ENCODE peak calls at places on chromosome 14, in nine cellular contexts. Z is CD4-positive, alpha-beta memory T cell; P is adipocyte; X is AG04450; E is cardiac muscle cell; D is trophoblast cell; W is psoas muscle; N is ascending aorta; C is left ventricle myocardium inferior. O is an unnamed sample. For H3K27me3, the result is how much of the 10 kb centered on the place peaks cover.

GRCh38 chr14:50714452-50715073 is 46.5 kb upstream of the SAV1 start:
- DNase-seq in Z (peak), P (peak), X (no peak), E (peak), D (peak), W (no peak), N (no peak), C (no peak), O (peak)

GRCh38 chr14:23093104-23093503 is 1.8 kb downstream of the ACIN1 start:
- DNase-seq in Z (no peak), P (no peak), X (no peak), E (no peak), D (no peak), W (no peak), N (no peak), C (no peak), O (no peak)

GRCh38 chr14:105088812-105089745 is 23.8 kb upstream of the GPR132 start:
- DNase-seq in Z (no peak), P (peak), X (no peak), E (no peak), D (no peak), W (no peak), N (no peak), C (no peak), O (no peak)

GRCh38 chr14:28294834-28295440 is 471.6 kb upstream of the FOXG1 start:
- DNase-seq in Z (no peak), P (peak), X (no peak), E (peak), D (peak), W (no peak), N (no peak), C (no peak), O (no peak)

GRCh38 chr14:20461230-20462141 is at the start of gene PIP4P1:
- DNase-seq in Z (peak), P (peak), X (peak), E (peak), D (peak), W (peak), N (peak), C (peak), O (peak)

GRCh38 chr14:92877757-92878431 is 45.1 kb upstream of the CHGA start:
- DNase-seq in Z (no peak), P (no peak), X (no peak), E (peak), D (no peak), W (peak), N (no peak), C (peak), O (peak)

GRCh38 chr14:93009471-93010117 is 86.6 kb downstream of the CHGA start:
- DNase-seq in Z (no peak), P (no peak), X (no peak), E (no peak), D (no peak), W (peak), N (no peak), C (peak), O (no peak)

GRCh38 chr14:48805315-48805714 is 780.9 kb downstream of the RPS29 start:
- DNase-seq in Z (no peak), P (no peak), X (no peak), E (no peak), D (no peak), W (peak), N (no peak), C (no peak), O (peak)

DNA sequence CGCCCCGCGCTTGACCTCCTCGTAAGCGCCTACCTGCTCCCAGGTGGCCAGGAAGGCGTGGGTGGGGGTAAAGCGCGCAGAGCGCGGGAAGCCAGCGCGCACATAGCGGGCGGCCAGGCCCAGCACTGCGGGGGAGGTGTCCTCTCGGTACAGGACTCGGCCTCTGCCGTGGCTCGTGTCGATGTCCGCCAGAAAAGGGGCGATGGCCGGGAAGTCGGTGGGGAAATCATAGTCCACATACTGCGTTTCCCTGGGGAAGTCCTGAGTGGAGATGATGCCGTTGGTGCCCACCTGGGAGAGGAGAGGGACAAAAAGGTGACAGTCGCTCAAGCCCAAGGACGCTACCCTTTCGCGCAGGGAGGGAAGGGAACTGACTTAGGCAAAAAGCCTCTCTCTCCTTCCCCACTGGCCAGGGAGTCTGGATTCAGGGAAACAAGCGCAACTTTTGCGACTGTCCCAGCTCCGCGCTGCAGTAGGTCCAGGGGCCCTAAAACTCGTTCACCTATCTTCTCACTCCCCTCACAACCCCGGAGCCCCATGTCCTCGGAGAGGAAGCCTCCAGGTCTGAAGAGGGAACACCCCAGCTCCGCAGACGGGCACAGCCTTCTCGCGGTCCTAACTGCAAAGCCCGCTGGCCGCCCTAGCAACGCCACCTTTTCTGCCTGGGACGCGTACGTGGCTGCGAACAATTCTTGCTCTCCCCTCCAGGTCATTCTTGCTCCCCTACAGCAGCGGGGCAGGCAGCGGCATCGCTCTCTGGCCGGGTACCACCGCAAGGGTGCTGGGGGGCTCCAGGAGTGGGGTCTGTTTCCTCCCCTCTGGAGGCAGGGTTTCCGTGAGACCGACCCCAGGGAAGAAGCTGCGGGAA is 752 bp downstream of the NID2 start:
- DNase-seq in Z (no peak), P (peak), X (no peak), E (peak), D (peak), W (peak), N (no peak), C (peak), O (peak)
- H3K27me3 ChIP-seq in Z (under half), P (under half), X (under half), E (under half), D (under half), W (under half), N (under half), C (under half), O (under half)

GRCh38 chr14:76195003-76195402 is 43.3 kb downstream of the GPATCH2L start:
- DNase-seq in Z (no peak), P (no peak), X (no peak), E (no peak), D (no peak), W (no peak), N (no peak), C (no peak), O (no peak)
- H3K4me3 ChIP-seq in Z (no peak), P (no peak), X (no peak), E (no peak), D (no peak), W (no peak), N (no peak), C (no peak), O (no peak)

GRCh38 chr14:101109347-101109638 is 205.8 kb upstream of the RTL1 start:
- DNase-seq in Z (no peak), P (no peak), X (no peak), E (no peak), D (no peak), W (peak), N (no peak), C (no peak), O (no peak)

GRCh38 chr14:101111620-101112290 is 208.2 kb upstream of the RTL1 start:
- DNase-seq in Z (no peak), P (no peak), X (no peak), E (peak), D (no peak), W (peak), N (no peak), C (no peak), O (peak)

GRCh38 chr14:101109981-101110728 is 206.6 kb upstream of the RTL1 start:
- DNase-seq in Z (no peak), P (no peak), X (no peak), E (no peak), D (no peak), W (no peak), N (no peak), C (no peak), O (no peak)

GRCh38 chr14:101112351-101113107 is 209.0 kb upstream of the RTL1 start:
- DNase-seq in Z (no peak), P (no peak), X (no peak), E (no peak), D (no peak), W (peak), N (no peak), C (no peak), O (no peak)

GRCh38 chr14:101110729-101111619 is 207.5 kb upstream of the RTL1 start:
- DNase-seq in Z (no peak), P (no peak), X (no peak), E (no peak), D (no peak), W (peak), N (no peak), C (no peak), O (peak)
- H3K27me3 ChIP-seq in Z (under half), P (under half), X (under half), E (under half), D (under half), W (under half), N (under half), C (under half), O (under half)

GRCh38 chr14:24324024-24324423 is 10.8 kb downstream of the ADCY4 start:
- DNase-seq in Z (no peak), P (no peak), X (no peak), E (no peak), D (no peak), W (peak), N (no peak), C (no peak), O (no peak)

GRCh38 chr14:24327303-24327702 is 7.6 kb downstream of the ADCY4 start:
- DNase-seq in Z (no peak), P (no peak), X (no peak), E (no peak), D (no peak), W (no peak), N (no peak), C (no peak), O (no peak)

GRCh38 chr14:24325963-24326362 is 8.9 kb downstream of the ADCY4 start:
- DNase-seq in Z (no peak), P (no peak), X (no peak), E (no peak), D (no peak), W (no peak), N (no peak), C (no peak), O (no peak)

GRCh38 chr14:24323341-24323740 is 11.5 kb downstream of the ADCY4 start:
- DNase-seq in Z (no peak), P (no peak), X (no peak), E (no peak), D (no peak), W (no peak), N (no peak), C (no peak), O (no peak)

DNA sequence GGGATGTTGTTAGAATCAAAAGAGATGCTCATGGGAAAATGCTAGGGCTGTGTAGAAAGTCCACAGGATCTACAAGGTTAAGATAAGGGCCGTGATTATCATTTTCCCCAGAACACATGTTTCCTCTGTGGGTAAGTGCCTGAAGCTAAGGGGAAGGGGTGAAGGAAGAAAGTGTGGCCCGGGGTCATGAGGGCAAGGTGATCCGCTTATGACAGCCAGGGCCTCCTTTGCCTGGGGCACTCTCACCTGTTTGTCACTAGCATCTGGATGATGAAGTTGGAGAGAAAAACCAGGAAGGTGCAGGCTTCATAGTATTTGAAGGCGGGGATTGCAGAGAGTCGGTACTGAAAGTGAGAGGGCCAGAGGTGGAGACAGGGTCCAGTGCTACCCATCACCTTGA is 9.7 kb downstream of the ADCY4 start:
- DNase-seq in Z (no peak), P (no peak), X (no peak), E (no peak), D (peak), W (no peak), N (no peak), C (no peak), O (no peak)
- H3K4me3 ChIP-seq in Z (no peak), P (no peak), X (no peak), E (no peak), D (no peak), W (no peak), N (no peak), C (no peak), O (no peak)

DNA sequence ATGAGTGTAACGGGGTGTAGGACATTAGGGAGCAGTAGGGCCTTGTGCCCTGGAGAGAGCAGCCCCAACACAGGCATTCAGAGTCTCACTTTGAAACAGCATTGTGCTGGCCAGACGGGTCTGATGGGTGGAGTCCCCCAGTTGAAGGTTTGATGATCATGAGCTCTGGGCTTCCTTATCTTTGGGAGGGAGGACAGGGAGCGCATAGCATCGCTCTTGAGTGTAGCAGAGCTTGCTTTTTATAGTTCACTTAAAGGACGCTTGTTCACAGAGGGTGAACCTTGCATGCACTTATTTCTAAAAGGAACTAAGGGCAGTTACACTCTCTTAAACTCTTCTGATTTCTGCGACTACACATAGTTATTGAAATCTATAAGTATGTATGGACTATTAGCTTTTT is 10.6 kb downstream of the KCNK13 start:
- DNase-seq in Z (no peak), P (no peak), X (no peak), E (peak), D (no peak), W (no peak), N (no peak), C (no peak), O (no peak)
- H3K27me3 ChIP-seq in Z (under half), P (under half), X (under half), E (under half), D (under half), W (under half), N (under half), C (under half), O (under half)

GRCh38 chr14:74952195-74952665 is 3.2 kb downstream of the PGF start:
- DNase-seq in Z (no peak), P (no peak), X (no peak), E (no peak), D (no peak), W (no peak), N (no peak), C (no peak), O (no peak)

GRCh38 chr14:74952697-74953484 is 2.5 kb downstream of the PGF start:
- DNase-seq in Z (no peak), P (no peak), X (no peak), E (no peak), D (no peak), W (no peak), N (no peak), C (no peak), O (no peak)

GRCh38 chr14:74954232-74954946 is 1.0 kb downstream of the PGF start:
- DNase-seq in Z (no peak), P (no peak), X (no peak), E (peak), D (peak), W (peak), N (no peak), C (no peak), O (peak)

GRCh38 chr14:74954947-74955228 is 509 bp downstream of the PGF start:
- DNase-seq in Z (no peak), P (no peak), X (no peak), E (no peak), D (no peak), W (no peak), N (no peak), C (no peak), O (no peak)

GRCh38 chr14:74953686-74954085 is 1.7 kb downstream of the PGF start:
- DNase-seq in Z (no peak), P (no peak), X (no peak), E (no peak), D (no peak), W (no peak), N (no peak), C (no peak), O (no peak)
- H3K4me3 ChIP-seq in Z (no peak), P (no peak), X (no peak), E (no peak), D (peak), W (peak), N (peak), C (peak), O (no peak)

GRCh38 chr14:95208598-95208997 is 51.3 kb upstream of the DICER1 start:
- DNase-seq in Z (no peak), P (peak), X (no peak), E (no peak), D (no peak), W (no peak), N (no peak), C (no peak), O (no peak)
- H3K27me3 ChIP-seq in Z (under half), P (under half), X (under half), E (under half), D (under half), W (under half), N (under half), C (under half), O (under half)

GRCh38 chr14:103336191-103336590 is 2.2 kb downstream of the EIF5 start:
- DNase-seq in Z (no peak), P (no peak), X (no peak), E (no peak), D (no peak), W (no peak), N (no peak), C (no peak), O (no peak)
- H3K4me3 ChIP-seq in Z (peak), P (peak), X (peak), E (peak), D (no peak), W (peak), N (no peak), C (peak), O (no peak)

O was measured in H7.